ENCODE peak calls at places on chromosomes 13 and 19, in four cellular contexts. T, X, C and U are unnamed samples.

GRCh38 chr19:41588497-41589209 is 12.7 kb downstream of the CEACAM21 start:
- DNase-seq in T (peak; percentile 38), X (peak; percentile 29), C (no peak), U (no peak)

GRCh38 chr19:51091895-51092873 is 9.5 kb upstream of the KLK14 start:
- DNase-seq in T (no peak), X (no peak), C (no peak), U (no peak)

GRCh38 chr19:16296713-16297112 is 27.9 kb upstream of the KLF2 start:
- DNase-seq in T (no peak), X (no peak), C (no peak), U (no peak)

GRCh38 chr19:35090795-35091214 is 24.8 kb upstream of the FXYD3 start:
- DNase-seq in T (peak; percentile 79), X (no peak), C (peak; percentile 72), U (peak; percentile 77)

GRCh38 chr19:39969266-39969665 is 1.7 kb upstream of the PSMC4 start:
- DNase-seq in T (no peak), X (peak; percentile 35), C (no peak), U (no peak)

GRCh38 chr13:69935043-69935442 is 172.6 kb upstream of the ATXN8OS start:
- DNase-seq in T (peak; percentile 44), X (no peak), C (no peak), U (no peak)

GRCh38 chr13:110758195-110758594 is 44.7 kb downstream of the ING1 start:
- DNase-seq in T (peak; percentile 17), X (peak; percentile 72), C (no peak), U (no peak)

GRCh38 chr13:48096670-48097069 is 1.8 kb upstream of the MED4 start:
- DNase-seq in T (no peak), X (no peak), C (no peak), U (no peak)

GRCh38 chr13:105338044-105338443 is 1197.4 kb downstream of the EFNB2 start:
- DNase-seq in T (no peak), X (no peak), C (no peak), U (no peak)

GRCh38 chr19:58374200-58374599 is 6.6 kb downstream of the ZNF837 start:
- DNase-seq in T (no peak), X (peak; percentile 32), C (no peak), U (no peak)

GRCh38 chr13:32622827-32623226 is 36.6 kb downstream of the PDS5B start:
- DNase-seq in T (peak; percentile 18), X (no peak), C (no peak), U (no peak)

GRCh38 chr13:77555246-77555645 is 19.7 kb downstream of the SCEL start:
- DNase-seq in T (no peak), X (no peak), C (no peak), U (no peak)

GRCh38 chr19:2577722-2578335 is 101.9 kb downstream of the GADD45B start:
- DNase-seq in T (no peak), X (no peak), C (no peak), U (no peak)

GRCh38 chr19:31096930-31097329 is 252.3 kb downstream of the TSHZ3 start:
- DNase-seq in T (no peak), X (no peak), C (no peak), U (no peak)

GRCh38 chr13:44302948-44303575 is 70.6 kb upstream of the SERP2 start:
- DNase-seq in T (no peak), X (peak; percentile 50), C (no peak), U (no peak)

GRCh38 chr13:27607125-27607524 is 13.2 kb downstream of the LNX2 start:
- DNase-seq in T (peak; percentile 51), X (peak; percentile 90), C (no peak), U (no peak)

GRCh38 chr19:40519352-40520322 is 52.8 kb downstream of the SPTBN4 start:
- DNase-seq in T (peak; percentile 69), X (peak; percentile 40), C (peak; percentile 77), U (peak; percentile 73)

GRCh38 chr13:45879666-45880065 is 28.1 kb upstream of the SIAH3 start:
- DNase-seq in T (peak; percentile 75), X (no peak), C (peak; percentile 57), U (peak; percentile 72)

GRCh38 chr19:50509366-50509765 is 1.6 kb downstream of the JOSD2 start:
- DNase-seq in T (no peak), X (no peak), C (no peak), U (no peak)

GRCh38 chr13:51477653-51478324 is 25.0 kb upstream of the INTS6 start:
- DNase-seq in T (no peak), X (no peak), C (no peak), U (no peak)

GRCh38 chr13:45542391-45542790 is 73.1 kb downstream of the ERICH6B start:
- DNase-seq in T (no peak), X (no peak), C (no peak), U (no peak)

GRCh38 chr13:108225440-108225839 is 7.2 kb downstream of the ABHD13 start:
- DNase-seq in T (no peak), X (no peak), C (no peak), U (no peak)

GRCh38 chr13:74554581-74555290 is 420.5 kb upstream of the KLF12 start:
- DNase-seq in T (no peak), X (no peak), C (no peak), U (no peak)

GRCh38 chr13:59337070-59337469 is 826.7 kb downstream of the DIAPH3 start:
- DNase-seq in T (no peak), X (no peak), C (no peak), U (no peak)

DNA sequence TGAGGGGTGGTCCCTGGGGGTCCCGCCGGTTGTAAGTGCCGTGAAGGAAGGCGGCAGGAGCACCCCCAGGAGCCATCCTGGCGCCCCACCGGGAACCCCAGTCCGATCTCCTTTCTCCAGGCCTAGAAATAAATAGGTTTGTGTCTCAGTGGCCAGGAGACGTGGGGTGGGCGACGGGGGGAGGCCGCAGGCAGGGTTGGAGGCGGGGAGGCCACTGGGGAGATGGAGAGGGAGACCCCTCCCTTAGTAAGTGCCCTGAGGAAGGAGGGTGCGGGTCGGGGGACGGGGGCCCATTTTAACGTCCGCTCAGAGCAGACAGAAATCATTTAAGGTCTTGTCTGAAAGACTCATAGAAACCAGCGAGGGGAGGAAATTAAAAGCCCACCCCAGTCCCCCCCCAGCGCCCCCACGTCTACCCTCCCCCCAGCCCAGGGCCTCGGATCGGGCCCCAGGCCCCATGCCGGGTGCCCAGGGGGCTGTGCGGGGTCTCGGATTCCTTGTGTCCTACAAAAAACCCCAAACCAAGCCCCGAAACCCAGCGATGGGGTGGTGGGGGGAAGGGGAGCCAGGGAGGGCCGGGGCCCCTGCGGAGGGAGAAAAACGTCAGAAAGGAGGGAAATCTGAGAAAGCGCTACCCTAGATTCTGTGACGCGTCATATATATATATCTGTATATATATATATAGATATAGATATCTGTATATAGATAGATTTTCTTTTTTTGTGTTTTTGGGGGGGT is 19.6 kb downstream of the ZBTB7A start:
- DNase-seq in T (no peak), X (no peak), C (no peak), U (no peak)
- H4K5ac ChIP-seq in T (no peak overlapping the region), X (no peak overlapping the region), C (no peak overlapping the region), U (no peak overlapping the region)

DNA sequence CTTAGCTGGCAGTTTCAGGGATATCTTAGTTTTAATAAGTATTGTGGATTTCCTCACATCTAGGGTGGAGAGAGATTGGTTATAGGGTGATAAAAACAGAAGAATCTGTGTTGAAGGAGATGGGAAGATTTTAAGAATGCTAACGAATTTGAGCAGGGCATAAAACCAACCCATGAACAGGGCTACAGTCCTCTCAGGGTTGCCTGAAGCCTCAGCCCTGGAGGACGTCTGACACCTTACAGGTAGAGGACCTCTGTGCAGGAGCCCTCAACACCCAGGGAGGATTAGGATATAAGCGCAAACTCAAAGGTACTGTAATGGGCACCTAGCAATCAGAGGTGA is 461 bp upstream of the WASF3 start:
- DNase-seq in T (no peak), X (no peak), C (no peak), U (no peak)
- H4K5ac ChIP-seq in T (no peak overlapping the region), X (peak overlapping the region; percentile 33), C (no peak overlapping the region), U (no peak overlapping the region)

DNA sequence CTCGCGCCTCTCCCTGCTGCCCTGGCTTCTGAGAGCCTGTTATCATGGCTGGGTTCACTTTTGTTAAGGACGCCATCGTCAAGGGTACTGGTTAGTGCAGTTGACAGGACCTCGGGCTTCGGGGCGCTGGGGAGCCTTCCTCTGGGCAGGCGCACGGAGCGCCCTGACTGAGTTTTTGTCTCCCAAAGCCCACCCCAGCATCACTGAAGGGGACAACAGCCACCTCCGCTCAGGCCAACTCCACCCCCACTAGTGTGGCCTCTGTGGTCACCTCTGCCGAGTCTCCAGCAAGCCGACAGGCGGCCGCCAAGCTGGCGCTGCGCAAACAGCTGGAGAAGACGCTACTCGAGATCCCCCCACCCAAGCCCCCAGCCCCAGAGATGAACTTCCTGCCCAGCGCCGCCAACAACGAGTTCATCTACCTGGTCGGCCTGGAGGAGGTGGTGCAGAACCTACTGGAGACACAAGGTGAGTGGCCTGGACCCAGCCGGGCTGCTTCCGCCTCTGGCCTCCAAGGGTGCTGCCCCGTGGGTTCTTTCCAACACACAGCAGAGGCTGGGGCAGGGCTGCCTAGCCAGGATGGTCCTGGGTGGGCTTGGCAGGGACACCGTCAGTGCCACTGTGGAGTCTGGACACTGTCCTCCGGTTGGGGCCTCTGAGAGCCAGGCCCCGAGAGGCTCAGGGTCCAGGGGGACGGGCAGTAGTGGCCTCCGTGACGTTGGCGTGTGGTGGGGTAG is 16.9 kb downstream of the TSSK6 start:
- DNase-seq in T (no peak), X (no peak), C (no peak), U (no peak)
- H4K5ac ChIP-seq in T (no peak overlapping the region), X (no peak overlapping the region), C (no peak overlapping the region), U (no peak overlapping the region)

DNA sequence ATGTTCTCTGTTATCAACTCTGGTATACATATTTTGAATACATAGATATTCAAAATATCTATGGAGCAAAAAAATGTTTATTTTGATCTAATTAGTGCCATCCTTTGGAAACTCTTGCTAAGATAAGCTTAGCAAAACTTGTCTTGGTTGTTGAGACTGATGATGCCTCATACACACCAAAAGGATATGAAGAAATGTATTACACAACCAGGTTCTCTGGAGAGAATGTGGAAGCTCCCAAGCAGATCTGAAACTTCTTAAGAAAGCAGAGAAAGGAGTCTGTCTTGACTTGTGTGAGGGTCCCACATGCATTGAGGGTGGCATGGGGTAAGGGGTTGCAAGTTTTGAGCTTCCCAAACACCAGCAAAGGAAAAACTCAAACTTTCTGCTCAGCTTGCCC is 1887.2 kb downstream of the PCDH9 start:
- DNase-seq in T (no peak), X (peak; percentile 11), C (no peak), U (no peak)
- H4K5ac ChIP-seq in T (no peak overlapping the region), X (no peak overlapping the region), C (no peak overlapping the region), U (no peak overlapping the region)

GRCh38 chr19:46726551-46726950 is 9.6 kb upstream of the PRKD2 start:
- DNase-seq in T (no peak), X (no peak), C (no peak), U (no peak)

GRCh38 chr19:46727036-46727501 is 10.2 kb upstream of the PRKD2 start:
- DNase-seq in T (no peak), X (no peak), C (no peak), U (no peak)

GRCh38 chr19:46728208-46728607 is 11.3 kb upstream of the PRKD2 start:
- DNase-seq in T (no peak), X (no peak), C (no peak), U (no peak)

GRCh38 chr19:46728693-46729339 is 11.9 kb upstream of the PRKD2 start:
- DNase-seq in T (peak; percentile 71), X (peak; percentile 44), C (peak; percentile 90), U (peak; percentile 77)

GRCh38 chr19:46727757-46728156 is 10.8 kb upstream of the PRKD2 start:
- DNase-seq in T (no peak), X (no peak), C (no peak), U (no peak)
- H4K5ac ChIP-seq in T (no peak overlapping the region), X (no peak overlapping the region), C (no peak overlapping the region), U (no peak overlapping the region)

GRCh38 chr19:13152854-13153626 is 2.8 kb downstream of the IER2 start:
- DNase-seq in T (peak; percentile 98), X (peak; percentile 93), C (peak; percentile 99), U (peak; percentile 96)
- H4K5ac ChIP-seq in T (no peak overlapping the region), X (peak overlapping the region; percentile 43), C (peak overlapping the region; percentile 69), U (no peak overlapping the region)

GRCh38 chr19:28737021-28737525 is 475.9 kb downstream of the UQCRFS1 start:
- DNase-seq in T (peak; percentile 32), X (peak; percentile 44), C (no peak), U (no peak)
- H4K5ac ChIP-seq in T (no peak overlapping the region), X (peak overlapping the region; percentile 91), C (no peak overlapping the region), U (no peak overlapping the region)